ENCODE peak calls at places on chromosomes 13 and 19, in four cellular contexts. One of them, this sample, is unnamed.

GRCh38 chr13:69956343-69956742 is 151.3 kb upstream of the ATXN8OS start:
- DNase-seq in K562: no peak
- DNase-seq in HepG2: no peak
- DNase-seq in GM12878: no peak
- DNase-seq in this sample: no peak

GRCh38 chr19:35845215-35846037 is 6.9 kb downstream of the NPHS1 start:
- DNase-seq in K562: peak
- DNase-seq in HepG2: peak
- DNase-seq in GM12878: no peak
- DNase-seq in this sample: no peak

GRCh38 chr19:4089400-4089908 is 22.8 kb upstream of the ZBTB7A start:
- DNase-seq in K562: no peak
- DNase-seq in HepG2: no peak
- DNase-seq in GM12878: no peak
- DNase-seq in this sample: no peak

GRCh38 chr13:94261163-94261562 is 218.3 kb downstream of the DCT start:
- DNase-seq in K562: no peak
- DNase-seq in HepG2: no peak
- DNase-seq in GM12878: no peak
- DNase-seq in this sample: no peak

GRCh38 chr19:843180-843835 is 2.5 kb downstream of the PRTN3 start:
- DNase-seq in K562: peak
- DNase-seq in HepG2: no peak
- DNase-seq in GM12878: no peak
- DNase-seq in this sample: no peak

GRCh38 chr13:40064723-40065122 is 409.3 kb downstream of the COG6 start:
- DNase-seq in K562: no peak
- DNase-seq in HepG2: no peak
- DNase-seq in GM12878: no peak
- DNase-seq in this sample: no peak

GRCh38 chr13:43935878-43936277 is 56.2 kb downstream of the LACC1 start:
- DNase-seq in K562: no peak
- DNase-seq in HepG2: no peak
- DNase-seq in GM12878: no peak
- DNase-seq in this sample: no peak

GRCh38 chr13:40440990-40441820 is 225.2 kb downstream of the FOXO1 start:
- DNase-seq in K562: no peak
- DNase-seq in HepG2: no peak
- DNase-seq in GM12878: no peak
- DNase-seq in this sample: no peak

GRCh38 chr19:23481043-23481442 is 85.8 kb upstream of the ZNF91 start:
- DNase-seq in K562: no peak
- DNase-seq in HepG2: no peak
- DNase-seq in GM12878: no peak
- DNase-seq in this sample: no peak

GRCh38 chr13:73449258-73449657 is 390.5 kb downstream of the KLF5 start:
- DNase-seq in K562: no peak
- DNase-seq in HepG2: no peak
- DNase-seq in GM12878: no peak
- DNase-seq in this sample: no peak

GRCh38 chr19:13026478-13026999 is 31.3 kb downstream of the NFIX start:
- DNase-seq in K562: no peak
- DNase-seq in HepG2: peak
- DNase-seq in GM12878: no peak
- DNase-seq in this sample: no peak
- TF ChIP-seq FOXM1 in K562: no peak
- TF ChIP-seq FOXM1 in HepG2: no peak
- TF ChIP-seq FOXM1 in GM12878: no peak
- TF ChIP-seq FOXM1 in this sample: no peak

GRCh38 chr19:2552859-2553258 is 76.9 kb downstream of the GADD45B start:
- DNase-seq in K562: peak
- DNase-seq in HepG2: no peak
- DNase-seq in GM12878: peak
- DNase-seq in this sample: no peak
- TF ChIP-seq SP1 in K562: no peak
- TF ChIP-seq SP1 in HepG2: no peak
- TF ChIP-seq SP1 in GM12878: no peak
- TF ChIP-seq SP1 in this sample: no peak

GRCh38 chr13:33799950-33800592 is 17.9 kb upstream of the RFC3 start:
- DNase-seq in K562: no peak
- DNase-seq in HepG2: peak
- DNase-seq in GM12878: no peak
- DNase-seq in this sample: peak
- TF ChIP-seq TARDBP in K562: no peak
- TF ChIP-seq TARDBP in HepG2: no peak
- TF ChIP-seq TARDBP in GM12878: no peak
- TF ChIP-seq TARDBP in this sample: no peak

GRCh38 chr13:22933571-22934181 is 247.1 kb upstream of the SGCG start:
- DNase-seq in K562: no peak
- DNase-seq in HepG2: no peak
- DNase-seq in GM12878: no peak
- DNase-seq in this sample: no peak

GRCh38 chr13:22936228-22936627 is 244.6 kb upstream of the SGCG start:
- DNase-seq in K562: no peak
- DNase-seq in HepG2: no peak
- DNase-seq in GM12878: no peak
- DNase-seq in this sample: no peak

GRCh38 chr13:22931576-22931975 is 249.2 kb upstream of the SGCG start:
- DNase-seq in K562: no peak
- DNase-seq in HepG2: no peak
- DNase-seq in GM12878: no peak
- DNase-seq in this sample: no peak

GRCh38 chr13:22937241-22937640 is 243.5 kb upstream of the SGCG start:
- DNase-seq in K562: no peak
- DNase-seq in HepG2: no peak
- DNase-seq in GM12878: no peak
- DNase-seq in this sample: no peak

GRCh38 chr13:22934744-22935523 is 245.8 kb upstream of the SGCG start:
- DNase-seq in K562: no peak
- DNase-seq in HepG2: no peak
- DNase-seq in GM12878: no peak
- DNase-seq in this sample: no peak
- TF ChIP-seq FOXM1 in K562: no peak
- TF ChIP-seq FOXM1 in HepG2: no peak
- TF ChIP-seq FOXM1 in GM12878: no peak
- TF ChIP-seq FOXM1 in this sample: no peak

DNA sequence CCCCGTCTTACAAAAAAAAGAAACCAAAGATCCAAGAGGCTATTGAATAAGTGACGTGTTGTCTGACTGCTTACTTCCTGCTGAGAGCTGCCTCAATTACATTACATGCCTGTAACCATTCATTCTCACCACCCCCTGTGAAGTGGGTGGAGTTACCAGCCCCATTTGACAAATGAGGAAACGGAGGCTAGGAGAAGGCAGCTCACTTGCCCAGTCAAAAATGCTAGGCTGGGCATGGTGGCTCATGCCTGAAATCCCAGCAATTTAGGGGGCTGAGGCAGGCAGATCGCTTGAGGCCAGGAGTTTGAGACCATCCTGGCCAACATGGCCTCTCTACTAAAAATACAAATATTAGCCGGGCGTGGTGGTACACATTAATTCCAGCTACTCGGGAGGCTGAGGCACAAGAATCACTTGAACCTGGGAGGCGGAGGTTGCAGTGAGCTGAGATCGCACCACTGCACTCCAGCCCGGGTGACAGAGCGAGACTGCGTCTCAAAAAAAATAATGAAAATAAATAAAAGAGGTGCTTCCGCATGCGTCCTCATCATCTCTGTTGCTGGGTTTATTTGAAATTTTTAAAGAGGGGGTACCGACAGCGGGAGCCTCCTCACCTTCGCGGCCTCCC is 499 bp downstream of the LSM7 start:
- DNase-seq in K562: peak
- DNase-seq in HepG2: peak
- DNase-seq in GM12878: peak
- DNase-seq in this sample: no peak
- TF ChIP-seq SP1 in K562: no peak
- TF ChIP-seq SP1 in HepG2: no peak
- TF ChIP-seq SP1 in GM12878: no peak
- TF ChIP-seq SP1 in this sample: no peak

DNA sequence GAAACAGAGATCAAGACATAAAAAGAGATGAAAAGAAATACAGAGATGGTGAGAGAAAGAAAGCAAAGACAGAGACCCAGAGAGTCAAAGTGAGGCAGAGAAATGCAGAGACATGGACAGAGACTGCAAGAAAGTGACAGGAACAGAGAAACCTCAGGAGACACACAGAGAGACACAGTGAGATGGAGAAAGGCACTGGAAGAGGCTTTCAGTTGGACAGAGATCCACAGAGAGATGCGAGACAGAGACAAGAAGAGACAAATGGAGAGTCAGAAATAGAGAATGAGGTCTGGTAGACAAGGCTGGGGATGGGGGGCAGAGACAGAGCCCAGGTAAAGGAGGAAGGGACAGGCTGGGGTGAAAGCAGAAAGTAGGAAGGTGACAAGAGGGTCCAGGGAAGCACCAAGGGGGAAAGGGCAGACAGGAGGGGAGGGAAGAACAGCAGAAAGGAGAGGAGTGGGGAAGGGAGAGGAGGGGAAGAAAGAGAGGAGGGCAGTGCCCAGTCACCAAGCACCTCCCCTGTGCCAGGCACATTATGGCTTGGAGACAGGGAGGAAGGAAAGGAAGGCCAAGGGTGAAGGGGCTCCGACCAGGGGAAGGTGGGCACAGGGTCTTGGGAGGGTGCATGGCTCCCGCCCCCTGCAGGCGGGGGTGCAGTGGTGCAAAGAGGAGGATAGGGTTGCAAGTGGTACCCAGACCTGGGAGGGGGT is 38.5 kb downstream of the DEDD2 start:
- DNase-seq in K562: peak
- DNase-seq in HepG2: no peak
- DNase-seq in GM12878: no peak
- DNase-seq in this sample: peak
- TF ChIP-seq TARDBP in K562: no peak
- TF ChIP-seq TARDBP in HepG2: no peak
- TF ChIP-seq TARDBP in GM12878: no peak
- TF ChIP-seq TARDBP in this sample: no peak

GRCh38 chr13:91372813-91373420 is 25.4 kb downstream of the MIR17HG start:
- DNase-seq in K562: no peak
- DNase-seq in HepG2: peak
- DNase-seq in GM12878: no peak
- DNase-seq in this sample: no peak

GRCh38 chr13:91362908-91363307 is 15.4 kb downstream of the MIR17HG start:
- DNase-seq in K562: no peak
- DNase-seq in HepG2: peak
- DNase-seq in GM12878: no peak
- DNase-seq in this sample: no peak

GRCh38 chr13:91369432-91369831 is 21.9 kb downstream of the MIR17HG start:
- DNase-seq in K562: peak
- DNase-seq in HepG2: no peak
- DNase-seq in GM12878: no peak
- DNase-seq in this sample: no peak

GRCh38 chr13:91368101-91368500 is 20.6 kb downstream of the MIR17HG start:
- DNase-seq in K562: no peak
- DNase-seq in HepG2: no peak
- DNase-seq in GM12878: no peak
- DNase-seq in this sample: no peak

DNA sequence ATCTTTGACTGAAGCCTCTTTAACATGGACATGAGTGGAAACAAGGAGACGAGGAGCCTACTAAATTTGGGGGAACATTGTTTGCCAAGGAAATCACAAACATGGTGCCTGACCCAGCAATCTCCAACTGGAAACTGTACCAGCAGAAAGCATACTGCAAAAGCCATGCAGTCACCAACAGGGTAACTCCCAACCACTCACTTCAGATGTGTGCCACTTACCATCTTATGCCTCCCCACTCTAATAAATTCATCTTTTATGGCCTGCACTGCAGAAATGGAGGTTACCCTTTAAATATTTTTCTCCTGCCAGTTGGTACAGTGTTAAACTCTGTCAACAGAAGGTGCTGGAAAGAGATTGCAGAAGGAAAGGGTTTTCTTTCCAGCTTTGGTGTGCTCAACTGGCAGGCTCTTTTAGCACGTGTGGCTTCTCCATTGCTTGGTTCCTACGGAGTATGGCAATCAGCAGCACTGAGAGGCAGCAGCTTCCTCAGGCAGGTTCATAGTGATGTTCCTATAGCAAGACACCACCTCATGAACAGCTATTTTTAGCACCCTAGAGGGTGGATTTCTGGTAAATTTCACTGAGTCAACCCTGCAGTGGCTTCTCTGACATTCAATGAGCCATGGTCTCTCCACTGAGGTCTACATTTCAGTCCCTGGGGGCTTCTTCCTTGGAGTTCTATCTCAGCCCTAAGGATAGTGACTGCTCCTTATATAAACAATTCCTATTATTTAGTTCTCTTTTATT is 21.4 kb downstream of the MIR17HG start:
- DNase-seq in K562: no peak
- DNase-seq in HepG2: no peak
- DNase-seq in GM12878: no peak
- DNase-seq in this sample: no peak
- TF ChIP-seq FOXM1 in K562: no peak
- TF ChIP-seq FOXM1 in HepG2: no peak
- TF ChIP-seq FOXM1 in GM12878: no peak
- TF ChIP-seq FOXM1 in this sample: no peak

GRCh38 chr13:95512424-95512823 is 40.1 kb upstream of the CLDN10 start:
- DNase-seq in K562: no peak
- DNase-seq in HepG2: no peak
- DNase-seq in GM12878: no peak
- DNase-seq in this sample: no peak

GRCh38 chr13:95510950-95511349 is 41.6 kb upstream of the CLDN10 start:
- DNase-seq in K562: no peak
- DNase-seq in HepG2: no peak
- DNase-seq in GM12878: no peak
- DNase-seq in this sample: no peak

GRCh38 chr13:95505976-95506375 is 46.5 kb upstream of the CLDN10 start:
- DNase-seq in K562: no peak
- DNase-seq in HepG2: no peak
- DNase-seq in GM12878: no peak
- DNase-seq in this sample: no peak

GRCh38 chr13:95512957-95513356 is 39.6 kb upstream of the CLDN10 start:
- DNase-seq in K562: no peak
- DNase-seq in HepG2: no peak
- DNase-seq in GM12878: no peak
- DNase-seq in this sample: no peak

DNA sequence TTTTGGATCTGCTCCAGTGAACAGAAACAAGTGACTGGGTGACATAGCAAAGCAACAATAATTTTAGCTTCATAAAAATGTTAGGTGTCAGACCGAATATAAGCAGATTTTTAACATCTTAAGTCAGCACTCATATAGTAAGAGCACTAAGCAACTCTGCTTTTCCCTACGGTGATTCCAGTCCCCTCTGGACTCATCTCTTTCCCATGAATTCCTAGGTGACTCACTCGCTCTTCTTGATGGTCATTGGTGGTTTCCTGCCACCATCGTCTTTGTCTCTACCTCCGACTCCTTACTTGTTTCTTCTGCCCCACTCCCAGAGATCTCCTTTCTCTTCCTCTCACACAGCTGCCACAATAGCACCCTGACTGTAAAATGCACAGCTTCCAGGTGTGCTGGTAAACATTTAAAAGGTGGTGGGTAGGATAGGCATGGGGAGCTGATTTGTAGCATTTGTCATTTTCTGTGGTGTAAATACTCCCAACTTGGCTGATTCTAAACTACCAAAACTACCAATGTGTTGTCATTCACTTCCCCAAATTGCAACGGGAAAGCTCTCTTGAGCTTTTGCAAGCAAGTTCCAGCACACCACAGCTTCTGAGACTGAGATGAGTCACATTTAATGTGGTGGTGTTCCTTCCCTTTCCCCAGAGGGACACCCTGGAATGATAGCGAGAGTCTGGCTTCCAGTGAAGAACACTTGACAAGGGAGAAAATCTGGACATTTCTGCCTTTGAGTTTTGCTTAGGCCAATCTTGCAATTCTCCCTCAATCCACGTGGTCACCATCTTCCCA is 42.8 kb upstream of the CLDN10 start:
- DNase-seq in K562: no peak
- DNase-seq in HepG2: no peak
- DNase-seq in GM12878: no peak
- DNase-seq in this sample: no peak
- TF ChIP-seq SP1 in K562: no peak
- TF ChIP-seq SP1 in HepG2: no peak
- TF ChIP-seq SP1 in GM12878: no peak
- TF ChIP-seq SP1 in this sample: no peak

This sample was measured in HEK293T.